ENCODE peak calls at places on chromosomes 5 and 9, in seven cellular contexts. One of them, this sample, is unnamed. For H3K4me1, the result is how much of the 10 kb centered on the place peaks cover.

GRCh38 chr9:13728917-13729811 is 449.7 kb upstream of the MPDZ start:
- DNase-seq in neuronal stem cell: no peak
- DNase-seq in IMR-90: peak
- DNase-seq in H9: no peak
- DNase-seq in mesendoderm: no peak
- DNase-seq in H1: no peak
- DNase-seq in trophoblast cell: peak
- DNase-seq in this sample: peak

GRCh38 chr9:23659346-23660006 is 166.6 kb downstream of the ELAVL2 start:
- DNase-seq in neuronal stem cell: no peak
- DNase-seq in IMR-90: no peak
- DNase-seq in H9: peak
- DNase-seq in mesendoderm: peak
- DNase-seq in H1: no peak
- DNase-seq in trophoblast cell: no peak
- DNase-seq in this sample: no peak

GRCh38 chr5:148607406-148607805 is 46.9 kb downstream of the HTR4 start:
- DNase-seq in neuronal stem cell: no peak
- DNase-seq in IMR-90: no peak
- DNase-seq in H9: no peak
- DNase-seq in mesendoderm: no peak
- DNase-seq in H1: no peak
- DNase-seq in trophoblast cell: no peak
- DNase-seq in this sample: no peak

GRCh38 chr5:169103586-169104174 is 197.3 kb downstream of the SLIT3 start:
- DNase-seq in neuronal stem cell: no peak
- DNase-seq in IMR-90: no peak
- DNase-seq in H9: no peak
- DNase-seq in mesendoderm: no peak
- DNase-seq in H1: no peak
- DNase-seq in trophoblast cell: no peak
- DNase-seq in this sample: no peak

GRCh38 chr5:150302301-150303069 is at the start of gene ARSI:
- DNase-seq in neuronal stem cell: peak
- DNase-seq in IMR-90: no peak
- DNase-seq in H9: peak
- DNase-seq in mesendoderm: peak
- DNase-seq in H1: no peak
- DNase-seq in trophoblast cell: peak
- DNase-seq in this sample: peak

GRCh38 chr5:169164481-169164925 is 136.4 kb downstream of the SLIT3 start:
- DNase-seq in neuronal stem cell: peak
- DNase-seq in IMR-90: no peak
- DNase-seq in H9: peak
- DNase-seq in mesendoderm: peak
- DNase-seq in H1: peak
- DNase-seq in trophoblast cell: no peak
- DNase-seq in this sample: peak

GRCh38 chr5:157575096-157575872 is at the start of gene ADAM19:
- DNase-seq in neuronal stem cell: peak
- DNase-seq in IMR-90: peak
- DNase-seq in H9: no peak
- DNase-seq in mesendoderm: no peak
- DNase-seq in H1: peak
- DNase-seq in trophoblast cell: peak
- DNase-seq in this sample: peak

GRCh38 chr9:76773051-76773450 is 8.8 kb downstream of the PCA3 start:
- DNase-seq in neuronal stem cell: no peak
- DNase-seq in IMR-90: no peak
- DNase-seq in H9: no peak
- DNase-seq in mesendoderm: no peak
- DNase-seq in H1: no peak
- DNase-seq in trophoblast cell: no peak
- DNase-seq in this sample: no peak

GRCh38 chr9:115115117-115115880 is 2.7 kb downstream of the TNC start:
- DNase-seq in neuronal stem cell: no peak
- DNase-seq in IMR-90: peak
- DNase-seq in H9: no peak
- DNase-seq in mesendoderm: no peak
- DNase-seq in H1: no peak
- DNase-seq in trophoblast cell: no peak
- DNase-seq in this sample: no peak

GRCh38 chr9:75001719-75002421 is 26.2 kb downstream of the CARNMT1 start:
- DNase-seq in neuronal stem cell: peak
- DNase-seq in IMR-90: peak
- DNase-seq in H9: no peak
- DNase-seq in mesendoderm: peak
- DNase-seq in H1: no peak
- DNase-seq in trophoblast cell: peak
- DNase-seq in this sample: peak

GRCh38 chr9:131704195-131704983 is 35.5 kb downstream of the RAPGEF1 start:
- DNase-seq in neuronal stem cell: no peak
- DNase-seq in IMR-90: no peak
- DNase-seq in H9: no peak
- DNase-seq in mesendoderm: no peak
- DNase-seq in H1: no peak
- DNase-seq in trophoblast cell: peak
- DNase-seq in this sample: no peak

GRCh38 chr5:90871356-90871755 is 312.8 kb downstream of the ADGRV1 start:
- DNase-seq in neuronal stem cell: no peak
- DNase-seq in IMR-90: no peak
- DNase-seq in H9: no peak
- DNase-seq in mesendoderm: no peak
- DNase-seq in H1: no peak
- DNase-seq in trophoblast cell: peak
- DNase-seq in this sample: peak

GRCh38 chr9:136476369-136477150 is 6.3 kb downstream of the SEC16A start:
- DNase-seq in neuronal stem cell: no peak
- DNase-seq in IMR-90: no peak
- DNase-seq in H9: no peak
- DNase-seq in mesendoderm: no peak
- DNase-seq in H1: no peak
- DNase-seq in trophoblast cell: no peak
- DNase-seq in this sample: no peak
- H2BK5ac ChIP-seq in neuronal stem cell: no peak
- H2BK5ac ChIP-seq in IMR-90: no peak
- H2BK5ac ChIP-seq in H9: no peak
- H2BK5ac ChIP-seq in mesendoderm: no peak
- H2BK5ac ChIP-seq in H1: no peak
- H2BK5ac ChIP-seq in trophoblast cell: no peak
- H2BK5ac ChIP-seq in this sample: no peak

GRCh38 chr5:153569036-153569435 is 78.6 kb downstream of the GRIA1 start:
- DNase-seq in neuronal stem cell: no peak
- DNase-seq in IMR-90: peak
- DNase-seq in H9: no peak
- DNase-seq in mesendoderm: no peak
- DNase-seq in H1: no peak
- DNase-seq in trophoblast cell: no peak
- DNase-seq in this sample: no peak

GRCh38 chr5:153573326-153574033 is 83.0 kb downstream of the GRIA1 start:
- DNase-seq in neuronal stem cell: no peak
- DNase-seq in IMR-90: no peak
- DNase-seq in H9: no peak
- DNase-seq in mesendoderm: no peak
- DNase-seq in H1: no peak
- DNase-seq in trophoblast cell: no peak
- DNase-seq in this sample: no peak

GRCh38 chr5:153571157-153571556 is 80.7 kb downstream of the GRIA1 start:
- DNase-seq in neuronal stem cell: no peak
- DNase-seq in IMR-90: no peak
- DNase-seq in H9: no peak
- DNase-seq in mesendoderm: no peak
- DNase-seq in H1: no peak
- DNase-seq in trophoblast cell: no peak
- DNase-seq in this sample: no peak

GRCh38 chr5:153572393-153572930 is 82.0 kb downstream of the GRIA1 start:
- DNase-seq in neuronal stem cell: peak
- DNase-seq in IMR-90: no peak
- DNase-seq in H9: no peak
- DNase-seq in mesendoderm: no peak
- DNase-seq in H1: no peak
- DNase-seq in trophoblast cell: no peak
- DNase-seq in this sample: no peak
- H3K4ac ChIP-seq in neuronal stem cell: no peak
- H3K4ac ChIP-seq in IMR-90: no peak
- H3K4ac ChIP-seq in H9: no peak
- H3K4ac ChIP-seq in mesendoderm: no peak
- H3K4ac ChIP-seq in H1: no peak
- H3K4ac ChIP-seq in trophoblast cell: no peak
- H3K4ac ChIP-seq in this sample: no peak

GRCh38 chr5:159178978-159179377 is 30.4 kb downstream of the RNF145 start:
- DNase-seq in neuronal stem cell: no peak
- DNase-seq in IMR-90: peak
- DNase-seq in H9: no peak
- DNase-seq in mesendoderm: no peak
- DNase-seq in H1: no peak
- DNase-seq in trophoblast cell: peak
- DNase-seq in this sample: peak
- H3K4me1 ChIP-seq in neuronal stem cell: under half
- H3K4me1 ChIP-seq in IMR-90: under half
- H3K4me1 ChIP-seq in H9: under half
- H3K4me1 ChIP-seq in mesendoderm: under half
- H3K4me1 ChIP-seq in H1: under half
- H3K4me1 ChIP-seq in trophoblast cell: under half
- H3K4me1 ChIP-seq in this sample: under half

GRCh38 chr9:123206064-123206463 is 62.3 kb downstream of the STRBP start:
- DNase-seq in neuronal stem cell: no peak
- DNase-seq in IMR-90: no peak
- DNase-seq in H9: no peak
- DNase-seq in mesendoderm: no peak
- DNase-seq in H1: no peak
- DNase-seq in trophoblast cell: no peak
- DNase-seq in this sample: no peak
- H2BK5ac ChIP-seq in neuronal stem cell: no peak
- H2BK5ac ChIP-seq in IMR-90: no peak
- H2BK5ac ChIP-seq in H9: no peak
- H2BK5ac ChIP-seq in mesendoderm: no peak
- H2BK5ac ChIP-seq in H1: no peak
- H2BK5ac ChIP-seq in trophoblast cell: no peak
- H2BK5ac ChIP-seq in this sample: no peak

GRCh38 chr9:14870086-14870485 is 40.1 kb downstream of the FREM1 start:
- DNase-seq in neuronal stem cell: no peak
- DNase-seq in IMR-90: no peak
- DNase-seq in H9: no peak
- DNase-seq in mesendoderm: no peak
- DNase-seq in H1: no peak
- DNase-seq in trophoblast cell: no peak
- DNase-seq in this sample: no peak
- H3K4ac ChIP-seq in neuronal stem cell: no peak
- H3K4ac ChIP-seq in IMR-90: no peak
- H3K4ac ChIP-seq in H9: no peak
- H3K4ac ChIP-seq in mesendoderm: no peak
- H3K4ac ChIP-seq in H1: no peak
- H3K4ac ChIP-seq in trophoblast cell: no peak
- H3K4ac ChIP-seq in this sample: no peak

DNA sequence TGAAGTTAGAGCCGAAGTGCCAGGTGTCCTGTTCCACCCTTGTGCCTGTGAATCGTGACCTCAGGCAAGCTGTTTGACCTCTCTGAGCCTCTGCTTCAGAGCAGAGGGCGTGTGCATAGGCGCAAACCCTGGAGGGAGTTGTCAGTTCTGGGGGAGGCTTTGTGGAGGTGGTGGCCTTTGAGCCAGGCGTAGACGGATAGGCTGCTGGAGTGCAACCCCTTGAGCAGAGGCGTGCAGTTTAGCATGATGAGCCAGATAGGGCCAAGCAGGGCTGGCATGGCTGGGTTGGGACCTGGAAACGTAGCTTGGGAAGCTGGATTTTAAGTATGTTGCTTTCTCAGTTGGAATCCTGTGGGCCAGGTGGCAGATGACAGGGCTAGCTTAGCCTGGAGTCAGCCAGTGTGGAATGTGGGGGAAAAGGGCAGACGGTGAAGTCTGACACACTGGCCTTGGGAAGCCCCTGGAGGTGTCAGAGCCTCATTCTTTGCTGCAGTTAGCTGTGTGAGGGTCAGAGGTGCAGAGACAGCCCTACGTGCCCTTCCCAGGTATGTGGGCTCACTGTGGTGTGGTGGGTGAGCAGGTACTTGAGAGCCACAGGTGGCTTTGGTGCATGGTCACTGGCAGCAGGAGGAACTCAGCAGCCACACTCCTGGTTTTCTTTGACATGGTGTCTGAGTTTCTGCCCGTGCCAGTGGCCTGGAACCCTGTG is 93.4 kb downstream of the DAB2IP start:
- DNase-seq in neuronal stem cell: no peak
- DNase-seq in IMR-90: peak
- DNase-seq in H9: no peak
- DNase-seq in mesendoderm: peak
- DNase-seq in H1: no peak
- DNase-seq in trophoblast cell: peak
- DNase-seq in this sample: peak
- H3K4me1 ChIP-seq in neuronal stem cell: under half
- H3K4me1 ChIP-seq in IMR-90: under half
- H3K4me1 ChIP-seq in H9: under half
- H3K4me1 ChIP-seq in mesendoderm: under half
- H3K4me1 ChIP-seq in H1: under half
- H3K4me1 ChIP-seq in trophoblast cell: under half
- H3K4me1 ChIP-seq in this sample: half or more

GRCh38 chr5:93790401-93790800 is 49.0 kb upstream of the POU5F2 start:
- DNase-seq in neuronal stem cell: no peak
- DNase-seq in IMR-90: peak
- DNase-seq in H9: no peak
- DNase-seq in mesendoderm: no peak
- DNase-seq in H1: no peak
- DNase-seq in trophoblast cell: no peak
- DNase-seq in this sample: peak

GRCh38 chr5:93789173-93790070 is 48.0 kb upstream of the POU5F2 start:
- DNase-seq in neuronal stem cell: no peak
- DNase-seq in IMR-90: peak
- DNase-seq in H9: no peak
- DNase-seq in mesendoderm: peak
- DNase-seq in H1: no peak
- DNase-seq in trophoblast cell: peak
- DNase-seq in this sample: peak

GRCh38 chr5:93793159-93793781 is 51.9 kb upstream of the POU5F2 start:
- DNase-seq in neuronal stem cell: no peak
- DNase-seq in IMR-90: no peak
- DNase-seq in H9: no peak
- DNase-seq in mesendoderm: no peak
- DNase-seq in H1: no peak
- DNase-seq in trophoblast cell: peak
- DNase-seq in this sample: no peak

GRCh38 chr5:93791520-93791972 is 50.1 kb upstream of the POU5F2 start:
- DNase-seq in neuronal stem cell: no peak
- DNase-seq in IMR-90: peak
- DNase-seq in H9: no peak
- DNase-seq in mesendoderm: peak
- DNase-seq in H1: no peak
- DNase-seq in trophoblast cell: no peak
- DNase-seq in this sample: peak

GRCh38 chr5:93794954-93795353 is 53.6 kb upstream of the POU5F2 start:
- DNase-seq in neuronal stem cell: no peak
- DNase-seq in IMR-90: no peak
- DNase-seq in H9: no peak
- DNase-seq in mesendoderm: no peak
- DNase-seq in H1: no peak
- DNase-seq in trophoblast cell: no peak
- DNase-seq in this sample: no peak
- H2BK5ac ChIP-seq in neuronal stem cell: no peak
- H2BK5ac ChIP-seq in IMR-90: no peak
- H2BK5ac ChIP-seq in H9: no peak
- H2BK5ac ChIP-seq in mesendoderm: no peak
- H2BK5ac ChIP-seq in H1: no peak
- H2BK5ac ChIP-seq in trophoblast cell: no peak
- H2BK5ac ChIP-seq in this sample: no peak

GRCh38 chr5:8033261-8033660 is 164.3 kb downstream of the MTRR start:
- DNase-seq in neuronal stem cell: no peak
- DNase-seq in IMR-90: no peak
- DNase-seq in H9: no peak
- DNase-seq in mesendoderm: no peak
- DNase-seq in H1: no peak
- DNase-seq in trophoblast cell: no peak
- DNase-seq in this sample: no peak
- H3K4ac ChIP-seq in neuronal stem cell: no peak
- H3K4ac ChIP-seq in IMR-90: no peak
- H3K4ac ChIP-seq in H9: no peak
- H3K4ac ChIP-seq in mesendoderm: no peak
- H3K4ac ChIP-seq in H1: no peak
- H3K4ac ChIP-seq in trophoblast cell: no peak
- H3K4ac ChIP-seq in this sample: no peak